ENCODE peak calls at places on chromosomes 12 and 14, in four cellular contexts. E is EH; S is Right ventricle myocardium superior; R is activated CD4-positive, alpha-beta T cell treated with anti-CD3 and anti-CD28 coated beads, Interleukin-2, amount 50 U/mL, for 1 hour. A is an unnamed sample.

GRCh38 chr12:88562846-88563582 is 17.3 kb downstream of the KITLG start:
- DNase-seq in E (peak), S (no peak), R (no peak), A (no peak)

GRCh38 chr12:130661501-130662255 is 54.4 kb downstream of the RIMBP2 start:
- DNase-seq in E (no peak), S (no peak), R (no peak), A (no peak)

GRCh38 chr14:53613404-53614253 is 343.0 kb downstream of the BMP4 start:
- DNase-seq in E (no peak), S (no peak), R (no peak), A (no peak)

GRCh38 chr12:25014961-25015360 is 66.1 kb upstream of the BCAT1 start:
- DNase-seq in E (peak), S (no peak), R (no peak), A (peak)

GRCh38 chr12:25482637-25483036 is 70.4 kb downstream of the LMNTD1 start:
- DNase-seq in E (peak), S (no peak), R (no peak), A (no peak)

GRCh38 chr12:32399373-32400113 is at the start of gene FGD4:
- DNase-seq in E (peak), S (peak), R (peak), A (peak)

GRCh38 chr14:100104006-100104352 is 38.8 kb downstream of the EVL start:
- DNase-seq in E (no peak), S (no peak), R (no peak), A (no peak)

GRCh38 chr12:71415336-71416231 is 24.0 kb upstream of the LGR5 start:
- DNase-seq in E (peak), S (no peak), R (peak), A (peak)

GRCh38 chr12:111268738-111269572 is 99.9 kb downstream of the PHETA1 start:
- DNase-seq in E (peak), S (no peak), R (no peak), A (peak)

GRCh38 chr14:58871972-58872530 is 234.3 kb downstream of the DACT1 start:
- DNase-seq in E (peak), S (no peak), R (no peak), A (peak)

GRCh38 chr12:10220398-10221077 is 7.9 kb downstream of the GABARAPL1 start:
- DNase-seq in E (peak), S (peak), R (no peak), A (peak)

GRCh38 chr14:81269979-81270375 is 49.2 kb upstream of the GTF2A1 start:
- DNase-seq in E (no peak), S (no peak), R (no peak), A (no peak)

GRCh38 chr12:55730447-55730820 is 1.6 kb upstream of the CD63 start:
- DNase-seq in E (no peak), S (no peak), R (no peak), A (no peak)

GRCh38 chr14:31042300-31042699 is 16.1 kb upstream of the STRN3 start:
- DNase-seq in E (no peak), S (no peak), R (no peak), A (no peak)

GRCh38 chr14:50733479-50733878 is 65.4 kb upstream of the SAV1 start:
- DNase-seq in E (no peak), S (no peak), R (no peak), A (peak)

GRCh38 chr12:59158066-59158465 is 237.8 kb upstream of the LRIG3 start:
- DNase-seq in E (no peak), S (no peak), R (no peak), A (no peak)

GRCh38 chr12:112517730-112518129 is 99.0 kb downstream of the PTPN11 start:
- DNase-seq in E (no peak), S (no peak), R (no peak), A (no peak)

GRCh38 chr12:108313609-108314331 is 25.3 kb downstream of the CMKLR1 start:
- DNase-seq in E (peak), S (no peak), R (no peak), A (peak)